ENCODE peak calls at places on chromosomes 11 and 22, in six cellular contexts. Y, F, R, H, B and E are unnamed samples.

GRCh38 chr22:46604306-46604690 is 15.9 kb upstream of the GRAMD4 start:
- DNase-seq in Y (no peak), F (no peak), R (no peak), H (no peak), B (peak; percentile 82), E (no peak)

GRCh38 chr11:11400635-11401232 is 47.7 kb upstream of the CSNK2A3 start:
- DNase-seq in Y (no peak), F (no peak), R (no peak), H (no peak), B (peak; percentile 72), E (no peak)

GRCh38 chr11:12691473-12691872 is 17.3 kb downstream of the TEAD1 start:
- DNase-seq in Y (no peak), F (no peak), R (no peak), H (no peak), B (no peak), E (no peak)

GRCh38 chr11:119671561-119672015 is 57.4 kb downstream of the NECTIN1 start:
- DNase-seq in Y (no peak), F (no peak), R (peak; percentile 56), H (no peak), B (no peak), E (no peak)

GRCh38 chr11:89327885-89328284 is 150.2 kb downstream of the TYR start:
- DNase-seq in Y (no peak), F (no peak), R (peak; percentile 75), H (no peak), B (peak; percentile 58), E (no peak)

GRCh38 chr11:61297741-61298140 is 2.6 kb upstream of the VWCE start:
- DNase-seq in Y (no peak), F (no peak), R (peak; percentile 89), H (no peak), B (no peak), E (no peak)

GRCh38 chr11:70455354-70455753 is 57.0 kb downstream of the CTTN start:
- DNase-seq in Y (no peak), F (no peak), R (no peak), H (no peak), B (no peak), E (no peak)

GRCh38 chr11:57662893-57663292 is 5.0 kb upstream of the ZDHHC5 start:
- DNase-seq in Y (no peak), F (peak; percentile 66), R (peak; percentile 39), H (no peak), B (peak; percentile 55), E (no peak)

GRCh38 chr11:16923987-16924386 is 90.2 kb downstream of the PLEKHA7 start:
- DNase-seq in Y (no peak), F (peak; percentile 43), R (no peak), H (no peak), B (peak; percentile 27), E (no peak)

GRCh38 chr11:83220279-83220678 is 26.8 kb downstream of the ANKRD42 start:
- DNase-seq in Y (no peak), F (peak; percentile 71), R (peak; percentile 7), H (no peak), B (no peak), E (no peak)

GRCh38 chr11:73654482-73655021 is 8.2 kb downstream of the PLEKHB1 start:
- DNase-seq in Y (no peak), F (no peak), R (no peak), H (no peak), B (no peak), E (no peak)

GRCh38 chr11:74648894-74649293 is 56.5 kb downstream of the POLD3 start:
- DNase-seq in Y (no peak), F (no peak), R (no peak), H (no peak), B (no peak), E (no peak)

GRCh38 chr22:46592390-46592872 is 27.8 kb upstream of the GRAMD4 start:
- DNase-seq in Y (no peak), F (no peak), R (no peak), H (no peak), B (peak; percentile 50), E (no peak)

GRCh38 chr22:50169774-50170341 is 673 bp upstream of the PANX2 start:
- DNase-seq in Y (no peak), F (peak; percentile 46), R (peak; percentile 32), H (no peak), B (peak; percentile 32), E (no peak)

GRCh38 chr22:36246718-36247117 is 6.2 kb upstream of the APOL1 start:
- DNase-seq in Y (no peak), F (no peak), R (no peak), H (no peak), B (no peak), E (no peak)

GRCh38 chr11:267491-267994 is 10.7 kb upstream of the NLRP6 start:
- DNase-seq in Y (peak; percentile 45), F (peak; percentile 39), R (no peak), H (no peak), B (peak; percentile 23), E (no peak)

GRCh38 chr11:85626496-85626895 is 648 bp downstream of the DLG2 start:
- DNase-seq in Y (no peak), F (no peak), R (no peak), H (no peak), B (no peak), E (no peak)

GRCh38 chr11:65777821-65778361 is 2.9 kb downstream of the AP5B1 start:
- DNase-seq in Y (no peak), F (no peak), R (no peak), H (no peak), B (no peak), E (no peak)

GRCh38 chr22:41915035-41915782 is at the start of gene SHISA8:
- DNase-seq in Y (peak; percentile 33), F (no peak), R (peak; percentile 56), H (no peak), B (peak; percentile 49), E (no peak)

GRCh38 chr11:33391893-33392251 is 134.7 kb downstream of the HIPK3 start:
- DNase-seq in Y (no peak), F (no peak), R (no peak), H (no peak), B (no peak), E (no peak)

GRCh38 chr11:124467376-124468061 is 22.0 kb upstream of the OR8B8 start:
- DNase-seq in Y (no peak), F (no peak), R (no peak), H (no peak), B (no peak), E (no peak)

GRCh38 chr22:18060646-18061620 is 16.9 kb upstream of the PEX26 start:
- DNase-seq in Y (no peak), F (peak; percentile 45), R (peak; percentile 90), H (no peak), B (peak; percentile 78), E (no peak)

GRCh38 chr11:33778682-33779081 is 4.4 kb upstream of the FBXO3 start:
- DNase-seq in Y (no peak), F (no peak), R (no peak), H (no peak), B (peak; percentile 25), E (no peak)

GRCh38 chr22:38657248-38657909 is 941 bp downstream of the CBY1 start:
- DNase-seq in Y (no peak), F (peak; percentile 47), R (peak; percentile 44), H (no peak), B (peak; percentile 51), E (no peak)

GRCh38 chr22:45284705-45285305 is at the start of gene UPK3A:
- DNase-seq in Y (peak; percentile 24), F (peak; percentile 71), R (peak; percentile 58), H (peak; percentile 64), B (peak; percentile 68), E (no peak)
- H3K4me3 ChIP-seq in Y (no peak within 1 kb of the TSS), F (peak within 1 kb of the TSS; percentile 59), R (peak within 1 kb of the TSS; percentile 10), H (peak within 1 kb of the TSS; percentile 74), B (no peak within 1 kb of the TSS), E (peak within 1 kb of the TSS; percentile 69)

GRCh38 chr22:30290318-30290678 is 993 bp upstream of the CASTOR1 start:
- DNase-seq in Y (no peak), F (peak; percentile 52), R (peak; percentile 61), H (peak; percentile 9), B (no peak), E (no peak)

GRCh38 chr22:30290679-30291333 is 1.5 kb upstream of the CASTOR1 start:
- DNase-seq in Y (no peak), F (peak; percentile 76), R (peak; percentile 73), H (peak; percentile 20), B (peak; percentile 86), E (peak; percentile 84)

GRCh38 chr22:30289126-30289979 is at the start of gene CASTOR1:
- DNase-seq in Y (peak; percentile 82), F (peak; percentile 85), R (peak; percentile 99), H (peak; percentile 97), B (peak; percentile 99), E (peak; percentile 98)

GRCh38 chr22:30288414-30289125 is 735 bp downstream of the CASTOR1 start:
- DNase-seq in Y (no peak), F (no peak), R (no peak), H (peak; percentile 8), B (peak; percentile 12), E (no peak)

GRCh38 chr22:30289980-30290313 is 642 bp upstream of the CASTOR1 start:
- DNase-seq in Y (no peak), F (no peak), R (no peak), H (no peak), B (no peak), E (no peak)
- H3K4me3 ChIP-seq in Y (peak overlapping the region; percentile 67), F (peak overlapping the region; percentile 87), R (peak overlapping the region; percentile 75), H (peak overlapping the region; percentile 75), B (no peak overlapping the region), E (peak overlapping the region; percentile 75)

DNA sequence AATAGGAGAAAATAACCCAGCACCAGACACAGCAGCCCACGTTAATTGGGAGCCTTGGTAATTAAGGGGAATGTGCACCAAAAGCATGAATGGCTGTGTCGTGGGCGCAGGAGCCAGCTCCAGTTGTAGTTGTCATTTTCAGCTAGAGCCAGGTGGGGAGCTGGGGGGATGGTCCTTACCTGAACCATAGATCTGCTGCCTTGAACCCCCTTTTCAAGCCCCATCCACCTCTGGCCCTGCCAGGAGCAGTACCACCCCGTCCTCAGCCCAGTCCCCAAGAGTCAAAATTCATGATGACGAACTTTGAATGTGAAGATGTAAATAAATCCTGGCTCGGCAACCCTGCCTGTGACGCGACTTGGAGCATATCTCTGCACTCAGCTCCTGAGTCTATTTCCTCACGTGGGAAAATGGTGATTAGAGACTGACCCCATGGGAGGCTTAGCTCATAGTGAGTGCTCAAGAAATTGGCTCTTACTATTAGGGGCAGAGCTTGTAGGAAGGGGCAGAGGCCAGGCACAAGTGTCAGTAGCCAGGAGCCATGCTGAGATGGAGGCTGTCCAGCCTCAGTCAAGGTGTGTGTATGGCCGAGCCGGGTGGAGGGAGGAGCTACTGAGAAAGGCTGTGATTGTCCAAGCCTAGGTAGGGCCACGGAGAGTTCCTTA is 794 bp upstream of the FXYD6 start:
- DNase-seq in Y (no peak), F (no peak), R (no peak), H (no peak), B (no peak), E (no peak)
- H3K4me3 ChIP-seq in Y (peak overlapping the region; percentile 62), F (no peak overlapping the region), R (no peak overlapping the region), H (peak overlapping the region; percentile 65), B (peak overlapping the region; percentile 52), E (peak overlapping the region; percentile 63)

DNA sequence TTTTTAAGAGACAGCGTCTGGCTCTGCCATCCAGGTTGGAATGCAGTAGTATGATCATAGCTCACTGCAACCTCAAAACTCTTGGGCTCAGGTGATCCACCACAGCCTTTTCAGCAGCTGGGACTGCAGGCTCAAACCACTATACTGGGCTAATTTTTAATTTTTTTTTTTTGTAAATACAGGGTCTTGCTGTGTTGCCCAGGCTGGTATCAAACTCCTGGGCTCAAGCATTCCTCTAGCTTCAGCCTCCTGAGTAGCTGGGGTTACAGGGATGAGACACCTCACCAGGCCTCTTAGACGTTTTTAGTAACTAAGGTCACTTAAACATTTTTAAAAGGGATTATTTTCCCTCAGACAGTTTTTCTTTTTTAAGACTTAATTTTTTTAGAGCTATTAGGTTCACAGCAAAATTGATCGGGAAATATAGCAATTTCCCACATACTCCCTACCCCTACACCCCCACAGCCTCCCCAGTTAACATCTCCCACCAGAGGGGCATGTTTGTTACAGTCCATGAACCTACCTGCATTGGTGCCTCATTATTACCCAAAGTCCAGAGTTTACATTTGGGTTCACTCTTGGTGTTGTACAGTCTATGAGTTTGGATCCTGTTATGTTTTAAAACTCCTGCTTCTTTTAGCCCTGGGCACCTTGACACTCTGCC is 3.9 kb downstream of the BCR start:
- DNase-seq in Y (no peak), F (no peak), R (no peak), H (no peak), B (no peak), E (no peak)
- H3K4me3 ChIP-seq in Y (no peak overlapping the region), F (peak overlapping the region; percentile 62), R (no peak overlapping the region), H (no peak overlapping the region), B (no peak overlapping the region), E (peak overlapping the region; percentile 72)